ENCODE peak calls at places on chromosomes 16 and 17, in seven cellular contexts. Q, P, U, A, B, G and T are unnamed samples.

GRCh38 chr17:72110953-72111339 is 9.9 kb upstream of the SOX9 start:
- DNase-seq in B (no peak), Q (no peak), A (no peak), P (no peak), U (no peak), G (no peak), T (no peak)

GRCh38 chr17:68035131-68035522 is 408 bp upstream of the KPNA2 start:
- DNase-seq in A (peak), B (peak), G (no peak), Q (peak), P (peak), U (peak), T (peak)

GRCh38 chr17:45896803-45897693 is 2.7 kb downstream of the MAPT start:
- DNase-seq in G (peak), P (no peak), B (no peak), A (no peak), Q (peak), U (no peak), T (no peak)

GRCh38 chr17:5201011-5201410 is 9.3 kb upstream of the ZNF594 start:
- DNase-seq in Q (no peak), P (no peak), G (no peak), U (no peak), A (no peak), B (no peak), T (no peak)

GRCh38 chr17:79984045-79984840 is 51.4 kb downstream of the TBC1D16 start:
- DNase-seq in G (no peak), B (no peak), P (peak), A (peak), U (no peak), Q (no peak), T (no peak)

GRCh38 chr16:24610421-24610765 is 71.0 kb downstream of the RBBP6 start:
- DNase-seq in A (no peak), G (peak), U (no peak), Q (no peak), P (peak), B (no peak), T (no peak)

GRCh38 chr17:78985395-78985794 is 5.7 kb upstream of the LGALS3BP start:
- DNase-seq in G (no peak), P (no peak), B (no peak), A (no peak), U (no peak), Q (no peak), T (no peak)

GRCh38 chr16:85583491-85584181 is 29.5 kb upstream of the GSE1 start:
- DNase-seq in P (no peak), G (peak), B (no peak), U (no peak), A (no peak), Q (no peak), T (no peak)

GRCh38 chr16:31420037-31420436 is 8.1 kb downstream of the COX6A2 start:
- DNase-seq in Q (no peak), A (no peak), B (no peak), G (no peak), U (no peak), P (no peak), T (no peak)

GRCh38 chr17:65323055-65323454 is 185.9 kb downstream of the RGS9 start:
- DNase-seq in U (no peak), G (no peak), Q (no peak), B (no peak), P (no peak), A (no peak), T (no peak)

GRCh38 chr16:89047331-89048086 is 46.1 kb upstream of the ACSF3 start:
- DNase-seq in B (no peak), Q (no peak), A (no peak), U (no peak), G (no peak), P (no peak), T (no peak)